ENCODE peak calls at places on chromosomes 11 and 22, in seven cellular contexts. X, I, P, S, N, A and J are unnamed samples.

GRCh38 chr11:114121744-114122504 is 62.4 kb downstream of the ZBTB16 start:
- DNase-seq in X (no peak), I (no peak), P (no peak), S (no peak), N (no peak), A (no peak), J (no peak)

GRCh38 chr11:114653148-114653547 is 25.2 kb upstream of the NXPE2 start:
- DNase-seq in X (no peak), I (no peak), P (no peak), S (no peak), N (no peak), A (no peak), J (no peak)

GRCh38 chr11:3073029-3073435 is 15.8 kb upstream of the CARS1 start:
- DNase-seq in X (no peak), I (no peak), P (no peak), S (no peak), N (no peak), A (no peak), J (peak; percentile 73)

GRCh38 chr11:77517226-77517625 is 43.3 kb upstream of the PAK1 start:
- DNase-seq in X (no peak), I (no peak), P (no peak), S (no peak), N (no peak), A (no peak), J (no peak)

GRCh38 chr11:69947059-69947771 is 128.0 kb upstream of the FGF3 start:
- DNase-seq in X (no peak), I (no peak), P (no peak), S (no peak), N (no peak), A (no peak), J (no peak)

GRCh38 chr22:35835998-35836691 is 118.5 kb downstream of the APOL5 start:
- DNase-seq in X (peak; percentile 52), I (peak; percentile 52), P (no peak), S (peak; percentile 46), N (no peak), A (peak; percentile 22), J (peak; percentile 72)

GRCh38 chr11:12840871-12841516 is 166.8 kb downstream of the TEAD1 start:
- DNase-seq in X (no peak), I (peak; percentile 32), P (no peak), S (no peak), N (no peak), A (no peak), J (no peak)

GRCh38 chr22:48863965-48864538 is 963.6 kb downstream of the BRD1 start:
- DNase-seq in X (no peak), I (no peak), P (no peak), S (no peak), N (no peak), A (no peak), J (no peak)

GRCh38 chr11:69476715-69477025 is 4.8 kb upstream of the LINC01488 start:
- DNase-seq in X (no peak), I (no peak), P (no peak), S (no peak), N (no peak), A (no peak), J (no peak)

GRCh38 chr11:44304091-44305084 is 5.6 kb downstream of the ALX4 start:
- DNase-seq in X (no peak), I (no peak), P (no peak), S (no peak), N (no peak), A (no peak), J (no peak)

GRCh38 chr11:66950113-66950535 is 8.1 kb downstream of the PC start:
- DNase-seq in X (no peak), I (peak; percentile 49), P (no peak), S (no peak), N (no peak), A (peak; percentile 82), J (no peak)

GRCh38 chr11:66069715-66070603 is at the start of gene PACS1:
- DNase-seq in X (peak; percentile 56), I (peak; percentile 62), P (peak; percentile 58), S (no peak), N (peak; percentile 33), A (peak; percentile 82), J (peak; percentile 72)

GRCh38 chr11:33646629-33647028 is 54.0 kb downstream of the C11orf91 start:
- DNase-seq in X (no peak), I (no peak), P (no peak), S (no peak), N (no peak), A (no peak), J (no peak)

GRCh38 chr11:64342869-64343739 is 3.1 kb downstream of the CCDC88B start:
- DNase-seq in X (no peak), I (no peak), P (no peak), S (no peak), N (no peak), A (no peak), J (no peak)

GRCh38 chr11:66419825-66420224 is 1.0 kb upstream of the NPAS4 start:
- DNase-seq in X (no peak), I (no peak), P (no peak), S (peak; percentile 9), N (no peak), A (no peak), J (no peak)

GRCh38 chr22:37681001-37681424 is 5.1 kb upstream of the NOL12 start:
- DNase-seq in X (no peak), I (no peak), P (no peak), S (no peak), N (no peak), A (no peak), J (no peak)

GRCh38 chr11:8039530-8040260 is 41.3 kb upstream of the TUB start:
- DNase-seq in X (no peak), I (no peak), P (no peak), S (no peak), N (no peak), A (no peak), J (no peak)